ENCODE peak calls at places on chromosomes 16 and 17, in eight cellular contexts. One of them, this sample, is unnamed.

GRCh38 chr17:69711504-69711903 is 297.0 kb downstream of the MAP2K6 start:
- DNase-seq in HepG2: no peak
- DNase-seq in A549: no peak
- DNase-seq in esophagus muscularis mucosa: no peak
- DNase-seq in SK-N-SH: peak
- DNase-seq in tibial nerve: no peak
- DNase-seq in stomach: no peak
- DNase-seq in transverse colon: no peak
- DNase-seq in this sample: no peak

GRCh38 chr16:5490499-5490898 is 392.9 kb upstream of the EEF2KMT start:
- DNase-seq in esophagus muscularis mucosa: no peak
- DNase-seq in SK-N-SH: peak
- DNase-seq in tibial nerve: no peak
- DNase-seq in transverse colon: peak
- DNase-seq in stomach: no peak
- DNase-seq in HepG2: peak
- DNase-seq in A549: peak
- DNase-seq in this sample: no peak

GRCh38 chr17:79633154-79633553 is 22.3 kb upstream of the RBFOX3 start:
- DNase-seq in esophagus muscularis mucosa: peak
- DNase-seq in HepG2: no peak
- DNase-seq in A549: no peak
- DNase-seq in transverse colon: peak
- DNase-seq in tibial nerve: no peak
- DNase-seq in SK-N-SH: peak
- DNase-seq in stomach: peak
- DNase-seq in this sample: peak

GRCh38 chr16:89981414-89981813 is 32.9 kb downstream of the DEF8 start:
- DNase-seq in A549: no peak
- DNase-seq in HepG2: no peak
- DNase-seq in esophagus muscularis mucosa: no peak
- DNase-seq in tibial nerve: no peak
- DNase-seq in SK-N-SH: no peak
- DNase-seq in stomach: no peak
- DNase-seq in transverse colon: no peak
- DNase-seq in this sample: no peak

GRCh38 chr17:77140878-77141767 is at the start of gene SEC14L1:
- DNase-seq in esophagus muscularis mucosa: no peak
- DNase-seq in tibial nerve: peak
- DNase-seq in stomach: peak
- DNase-seq in HepG2: peak
- DNase-seq in A549: peak
- DNase-seq in SK-N-SH: peak
- DNase-seq in transverse colon: peak
- DNase-seq in this sample: peak

GRCh38 chr17:28763804-28764266 is 20.0 kb downstream of the TRAF4 start:
- DNase-seq in A549: peak
- DNase-seq in transverse colon: peak
- DNase-seq in SK-N-SH: peak
- DNase-seq in HepG2: peak
- DNase-seq in esophagus muscularis mucosa: no peak
- DNase-seq in stomach: peak
- DNase-seq in tibial nerve: peak
- DNase-seq in this sample: peak

GRCh38 chr17:63474914-63475460 is 1.9 kb upstream of the ACE start:
- DNase-seq in esophagus muscularis mucosa: no peak
- DNase-seq in HepG2: no peak
- DNase-seq in tibial nerve: no peak
- DNase-seq in transverse colon: no peak
- DNase-seq in A549: no peak
- DNase-seq in stomach: no peak
- DNase-seq in SK-N-SH: no peak
- DNase-seq in this sample: no peak

GRCh38 chr17:6786618-6787017 is 10.6 kb downstream of the FBXO39 start:
- DNase-seq in A549: peak
- DNase-seq in HepG2: no peak
- DNase-seq in tibial nerve: no peak
- DNase-seq in transverse colon: no peak
- DNase-seq in stomach: no peak
- DNase-seq in SK-N-SH: no peak
- DNase-seq in esophagus muscularis mucosa: no peak
- DNase-seq in this sample: no peak

GRCh38 chr16:62907562-62907961 is 871.3 kb upstream of the CDH8 start:
- DNase-seq in SK-N-SH: no peak
- DNase-seq in A549: no peak
- DNase-seq in esophagus muscularis mucosa: no peak
- DNase-seq in transverse colon: no peak
- DNase-seq in stomach: no peak
- DNase-seq in tibial nerve: no peak
- DNase-seq in HepG2: no peak
- DNase-seq in this sample: no peak

DNA sequence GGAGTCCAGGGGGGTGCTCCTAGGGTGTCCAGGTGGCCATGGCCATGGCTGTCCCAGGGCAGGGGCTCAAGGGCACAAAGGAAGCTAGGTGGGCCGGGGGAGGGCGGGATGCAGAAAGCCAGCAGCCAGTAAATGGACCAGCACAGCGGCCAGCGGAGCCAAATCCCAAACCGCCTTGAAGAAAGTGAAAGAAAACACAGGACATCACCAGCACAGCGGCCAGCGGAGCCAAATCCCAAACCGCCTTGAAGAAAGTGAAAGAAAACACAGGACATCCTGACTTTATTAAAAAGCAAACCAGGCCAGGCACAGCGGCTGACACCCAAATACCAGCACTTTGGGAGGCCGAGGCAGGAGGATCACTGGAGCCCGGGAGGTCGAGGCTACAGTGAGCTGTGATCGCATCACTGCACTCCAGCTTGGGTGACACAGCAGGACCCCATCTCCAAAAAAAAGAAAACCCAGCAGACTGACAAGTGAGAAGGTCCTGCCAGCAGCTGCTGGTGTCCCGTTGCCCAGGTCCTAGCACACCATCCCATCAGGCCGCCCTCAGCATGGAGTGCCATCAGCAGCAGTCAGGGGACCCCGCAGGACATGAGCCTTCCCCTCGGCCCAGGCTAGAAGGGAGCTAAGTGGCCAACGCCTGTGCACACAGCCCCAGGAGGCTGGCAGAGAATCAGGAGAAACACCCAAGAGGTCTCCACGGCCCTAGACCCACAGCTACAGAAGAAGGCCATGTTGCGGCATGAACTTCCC is 17.0 kb downstream of the SLC38A10 start:
- DNase-seq in A549: no peak
- DNase-seq in HepG2: no peak
- DNase-seq in transverse colon: no peak
- DNase-seq in tibial nerve: no peak
- DNase-seq in esophagus muscularis mucosa: no peak
- DNase-seq in stomach: no peak
- DNase-seq in SK-N-SH: no peak
- DNase-seq in this sample: no peak
- H3K27ac ChIP-seq in A549: no peak
- H3K27ac ChIP-seq in HepG2: no peak
- H3K27ac ChIP-seq in transverse colon: peak
- H3K27ac ChIP-seq in tibial nerve: peak
- H3K27ac ChIP-seq in esophagus muscularis mucosa: peak
- H3K27ac ChIP-seq in stomach: peak
- H3K27ac ChIP-seq in SK-N-SH: peak
- H3K27ac ChIP-seq in this sample: peak

GRCh38 chr16:74578433-74578832 is 28.5 kb downstream of the GLG1 start:
- DNase-seq in esophagus muscularis mucosa: no peak
- DNase-seq in transverse colon: no peak
- DNase-seq in HepG2: no peak
- DNase-seq in SK-N-SH: no peak
- DNase-seq in tibial nerve: no peak
- DNase-seq in A549: no peak
- DNase-seq in stomach: no peak
- DNase-seq in this sample: no peak

GRCh38 chr16:74575175-74575804 is 31.6 kb downstream of the GLG1 start:
- DNase-seq in tibial nerve: no peak
- DNase-seq in A549: no peak
- DNase-seq in SK-N-SH: no peak
- DNase-seq in esophagus muscularis mucosa: no peak
- DNase-seq in HepG2: no peak
- DNase-seq in transverse colon: no peak
- DNase-seq in stomach: no peak
- DNase-seq in this sample: no peak

GRCh38 chr16:74578838-74579237 is 28.1 kb downstream of the GLG1 start:
- DNase-seq in transverse colon: no peak
- DNase-seq in esophagus muscularis mucosa: no peak
- DNase-seq in A549: no peak
- DNase-seq in SK-N-SH: no peak
- DNase-seq in stomach: no peak
- DNase-seq in HepG2: no peak
- DNase-seq in tibial nerve: no peak
- DNase-seq in this sample: no peak

GRCh38 chr16:74575805-74576643 is 30.9 kb downstream of the GLG1 start:
- DNase-seq in SK-N-SH: no peak
- DNase-seq in stomach: no peak
- DNase-seq in HepG2: no peak
- DNase-seq in transverse colon: no peak
- DNase-seq in tibial nerve: no peak
- DNase-seq in A549: no peak
- DNase-seq in esophagus muscularis mucosa: no peak
- DNase-seq in this sample: no peak

DNA sequence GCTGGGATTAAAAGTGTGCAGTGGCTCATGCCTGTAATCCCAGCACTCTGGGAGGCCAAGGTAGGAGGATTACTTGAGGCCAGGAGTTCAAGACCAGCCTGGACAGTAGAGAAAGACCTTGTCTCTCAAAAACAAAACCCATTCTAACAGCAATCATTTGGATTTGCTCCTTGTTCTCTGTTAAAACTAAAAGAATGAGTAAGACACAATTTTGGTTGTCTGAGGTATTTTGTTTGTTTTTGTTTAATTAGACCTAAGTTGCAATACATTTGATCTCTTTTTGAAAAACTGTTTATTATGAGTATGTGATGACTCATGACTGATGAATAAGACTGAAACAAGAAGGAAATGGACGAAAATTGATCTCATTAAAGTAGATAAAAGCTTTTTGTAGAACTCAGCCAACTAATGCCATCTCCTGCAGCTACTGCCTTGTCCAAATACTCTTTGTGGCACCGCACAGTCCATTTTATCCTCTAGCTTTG is 29.0 kb downstream of the GLG1 start:
- DNase-seq in SK-N-SH: no peak
- DNase-seq in A549: no peak
- DNase-seq in tibial nerve: no peak
- DNase-seq in transverse colon: no peak
- DNase-seq in esophagus muscularis mucosa: no peak
- DNase-seq in stomach: no peak
- DNase-seq in HepG2: no peak
- DNase-seq in this sample: no peak
- TF ChIP-seq EP300 in SK-N-SH: no peak
- TF ChIP-seq EP300 in A549: no peak
- TF ChIP-seq EP300 in tibial nerve: no peak
- TF ChIP-seq EP300 in transverse colon: no peak
- TF ChIP-seq EP300 in esophagus muscularis mucosa: no peak
- TF ChIP-seq EP300 in stomach: no peak
- TF ChIP-seq EP300 in HepG2: no peak
- TF ChIP-seq EP300 in this sample: no peak

DNA sequence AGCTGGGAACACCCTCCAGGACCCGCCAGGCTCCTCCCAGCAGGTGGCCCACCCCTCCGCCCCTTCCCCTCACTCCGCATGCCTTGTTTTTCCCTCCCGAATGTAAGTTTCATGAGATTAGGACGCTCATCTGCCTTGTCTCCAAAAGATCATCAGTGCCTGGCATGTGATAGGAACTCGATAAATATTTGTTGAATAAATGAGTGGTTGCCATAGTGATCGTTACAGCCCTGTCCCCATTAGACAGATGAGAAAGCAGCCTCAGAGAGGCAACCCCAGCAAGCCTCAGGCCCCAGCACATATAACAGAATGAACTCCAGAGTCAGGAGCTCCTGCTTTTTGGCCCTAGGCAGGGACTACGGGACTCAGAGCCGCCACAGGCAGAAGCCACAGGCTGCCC is 5.0 kb downstream of the CAMKK1 start:
- DNase-seq in tibial nerve: no peak
- DNase-seq in stomach: no peak
- DNase-seq in transverse colon: no peak
- DNase-seq in A549: no peak
- DNase-seq in esophagus muscularis mucosa: no peak
- DNase-seq in SK-N-SH: no peak
- DNase-seq in HepG2: no peak
- DNase-seq in this sample: no peak
- H3K27ac ChIP-seq in tibial nerve: peak
- H3K27ac ChIP-seq in stomach: peak
- H3K27ac ChIP-seq in transverse colon: peak
- H3K27ac ChIP-seq in A549: peak
- H3K27ac ChIP-seq in esophagus muscularis mucosa: peak
- H3K27ac ChIP-seq in SK-N-SH: no peak
- H3K27ac ChIP-seq in HepG2: no peak
- H3K27ac ChIP-seq in this sample: peak

DNA sequence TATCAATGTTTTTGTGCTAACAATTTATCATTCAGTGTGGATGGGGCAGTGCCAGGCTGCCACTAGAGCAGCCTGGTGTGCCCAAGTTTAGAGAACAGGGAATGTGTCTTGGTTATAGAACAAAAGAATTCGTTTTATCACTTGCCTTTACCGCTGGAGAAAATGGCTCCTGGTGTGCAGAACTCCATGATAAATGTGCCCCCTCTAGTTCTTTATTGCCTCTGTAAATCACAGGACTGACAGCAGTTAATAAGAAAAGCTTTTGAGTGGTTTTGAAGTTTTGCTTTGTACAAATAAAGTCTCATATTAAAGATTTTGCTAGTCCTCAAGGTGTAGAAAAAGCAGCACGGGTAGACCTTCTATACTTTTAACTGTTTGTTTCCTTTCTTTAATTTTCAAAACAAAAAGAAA is 28.2 kb upstream of the PSMD7 start:
- DNase-seq in HepG2: no peak
- DNase-seq in SK-N-SH: no peak
- DNase-seq in tibial nerve: no peak
- DNase-seq in stomach: no peak
- DNase-seq in esophagus muscularis mucosa: no peak
- DNase-seq in transverse colon: no peak
- DNase-seq in A549: no peak
- DNase-seq in this sample: no peak
- TF ChIP-seq EP300 in HepG2: no peak
- TF ChIP-seq EP300 in SK-N-SH: no peak
- TF ChIP-seq EP300 in tibial nerve: no peak
- TF ChIP-seq EP300 in stomach: no peak
- TF ChIP-seq EP300 in esophagus muscularis mucosa: no peak
- TF ChIP-seq EP300 in transverse colon: no peak
- TF ChIP-seq EP300 in A549: no peak
- TF ChIP-seq EP300 in this sample: no peak

GRCh38 chr17:55784666-55785065 is 33.8 kb downstream of the PCTP start:
- DNase-seq in esophagus muscularis mucosa: no peak
- DNase-seq in HepG2: no peak
- DNase-seq in tibial nerve: no peak
- DNase-seq in A549: no peak
- DNase-seq in stomach: no peak
- DNase-seq in transverse colon: no peak
- DNase-seq in SK-N-SH: no peak
- DNase-seq in this sample: no peak
- H3K27ac ChIP-seq in esophagus muscularis mucosa: no peak
- H3K27ac ChIP-seq in HepG2: no peak
- H3K27ac ChIP-seq in tibial nerve: no peak
- H3K27ac ChIP-seq in A549: no peak
- H3K27ac ChIP-seq in stomach: peak
- H3K27ac ChIP-seq in transverse colon: no peak
- H3K27ac ChIP-seq in SK-N-SH: no peak
- H3K27ac ChIP-seq in this sample: no peak